ENCODE peak calls at places on chromosomes 13 and 19, in seven cellular contexts. U is left ventricle myocardium superior; W is NCI-H510A treated with DMSO at 0.1 percent for 48 hours; L is WTC11; D is stimulated activated CD8-positive, alpha-beta memory T cell treated with anti-CD3 and anti-CD28 coated beads, Interleukin-4, amount 100 ng/mL, for 1 hour; B is neural crest cell; P is RPMI7951. H is an unnamed sample.

GRCh38 chr19:38975214-38975860 is at the start of gene FBXO17:
- DNase-seq in U (peak; percentile 71), W (peak; percentile 39), L (peak; percentile 58), D (no peak), B (peak; percentile 39), P (peak; percentile 72), H (peak; percentile 77)

GRCh38 chr13:99577934-99578917 is 77.0 kb downstream of the TM9SF2 start:
- DNase-seq in U (no peak), W (no peak), L (no peak), D (no peak), B (peak; percentile 40), P (no peak), H (no peak)

GRCh38 chr19:8578642-8579265 is 1.5 kb upstream of the MYO1F start:
- DNase-seq in U (peak; percentile 83), W (peak; percentile 51), L (peak; percentile 91), D (peak; percentile 82), B (peak; percentile 88), P (peak; percentile 56), H (peak; percentile 38)

GRCh38 chr19:19292607-19293006 is 19.5 kb upstream of the TM6SF2 start:
- DNase-seq in U (no peak), W (no peak), L (no peak), D (no peak), B (no peak), P (no peak), H (no peak)

GRCh38 chr13:52195052-52195837 is 35.8 kb upstream of the NEK3 start:
- DNase-seq in U (peak; percentile 89), W (peak; percentile 17), L (peak; percentile 78), D (peak; percentile 38), B (no peak), P (peak; percentile 36), H (no peak)

GRCh38 chr19:33878136-33878535 is 81.5 kb downstream of the KCTD15 start:
- DNase-seq in U (no peak), W (no peak), L (no peak), D (no peak), B (no peak), P (no peak), H (no peak)

GRCh38 chr13:40193290-40194203 is 472.9 kb downstream of the FOXO1 start:
- DNase-seq in U (peak; percentile 36), W (no peak), L (no peak), D (no peak), B (no peak), P (no peak), H (no peak)

GRCh38 chr13:111623170-111623569 is 302.7 kb downstream of the TEX29 start:
- DNase-seq in U (no peak), W (no peak), L (no peak), D (no peak), B (no peak), P (no peak), H (no peak)

GRCh38 chr13:48231080-48231479 is 1.9 kb upstream of the ITM2B start:
- DNase-seq in U (no peak), W (no peak), L (no peak), D (no peak), B (no peak), P (no peak), H (no peak)

GRCh38 chr13:94433055-94433947 is 46.2 kb downstream of the DCT start:
- DNase-seq in U (peak; percentile 43), W (peak; percentile 84), L (peak; percentile 18), D (no peak), B (no peak), P (no peak), H (no peak)

GRCh38 chr13:47798906-47799305 is 202.2 kb downstream of the SUCLA2 start:
- DNase-seq in U (no peak), W (no peak), L (no peak), D (no peak), B (no peak), P (no peak), H (peak; percentile 22)

GRCh38 chr13:26992951-26993490 is 178.6 kb downstream of the USP12 start:
- DNase-seq in U (no peak), W (no peak), L (no peak), D (no peak), B (no peak), P (no peak), H (no peak)

GRCh38 chr13:23183292-23183691 is 2.5 kb downstream of the SGCG start:
- DNase-seq in U (peak; percentile 67), W (no peak), L (no peak), D (no peak), B (no peak), P (no peak), H (no peak)

GRCh38 chr19:55433292-55433691 is 9.8 kb downstream of the SHISA7 start:
- DNase-seq in U (no peak), W (no peak), L (no peak), D (no peak), B (no peak), P (no peak), H (no peak)

GRCh38 chr13:67557642-67558241 is 327.6 kb upstream of the PCDH9 start:
- DNase-seq in U (no peak), W (no peak), L (no peak), D (no peak), B (no peak), P (no peak), H (no peak)

GRCh38 chr13:109677206-109677605 is 109.2 kb downstream of the IRS2 start:
- DNase-seq in U (no peak), W (no peak), L (no peak), D (no peak), B (no peak), P (no peak), H (no peak)

GRCh38 chr13:94674609-94675348 is 37.6 kb downstream of the SOX21 start:
- DNase-seq in U (no peak), W (peak; percentile 76), L (peak; percentile 78), D (peak; percentile 5), B (peak; percentile 72), P (peak; percentile 16), H (peak; percentile 57)

GRCh38 chr13:49922301-49922700 is 13.8 kb downstream of the SPRYD7 start:
- DNase-seq in U (no peak), W (no peak), L (no peak), D (no peak), B (no peak), P (no peak), H (no peak)

GRCh38 chr19:19039901-19040300 is 6.5 kb downstream of the ARMC6 start:
- DNase-seq in U (no peak), W (no peak), L (no peak), D (no peak), B (no peak), P (no peak), H (no peak)

GRCh38 chr13:48727252-48728011 is 73.7 kb downstream of the CYSLTR2 start:
- DNase-seq in U (peak; percentile 58), W (no peak), L (no peak), D (no peak), B (no peak), P (peak; percentile 36), H (no peak)

GRCh38 chr19:50377051-50377441 is 789 bp downstream of the NR1H2 start:
- DNase-seq in U (no peak), W (no peak), L (peak; percentile 90), D (no peak), B (no peak), P (no peak), H (peak; percentile 63)

GRCh38 chr13:110756268-110756667 is 42.8 kb downstream of the ING1 start:
- DNase-seq in U (no peak), W (no peak), L (no peak), D (no peak), B (no peak), P (no peak), H (no peak)

GRCh38 chr19:610071-610800 is 20.6 kb downstream of the HCN2 start:
- DNase-seq in U (no peak), W (no peak), L (no peak), D (no peak), B (no peak), P (peak; percentile 28), H (peak; percentile 76)

GRCh38 chr13:106246817-106247216 is 288.6 kb downstream of the EFNB2 start:
- DNase-seq in U (no peak), W (peak; percentile 9), L (no peak), D (no peak), B (no peak), P (no peak), H (no peak)

GRCh38 chr13:51945149-51945548 is 66.1 kb downstream of the ATP7B start:
- DNase-seq in U (no peak), W (no peak), L (no peak), D (no peak), B (no peak), P (no peak), H (no peak)

GRCh38 chr13:43769552-43769951 is 17.2 kb downstream of the ENOX1 start:
- DNase-seq in U (no peak), W (no peak), L (no peak), D (no peak), B (no peak), P (no peak), H (no peak)

GRCh38 chr19:4980838-4981680 is 12.1 kb downstream of the KDM4B start:
- DNase-seq in U (no peak), W (no peak), L (peak; percentile 54), D (no peak), B (no peak), P (no peak), H (no peak)

GRCh38 chr13:37878921-37879320 is 9.3 kb upstream of the TRPC4 start:
- DNase-seq in U (no peak), W (no peak), L (no peak), D (no peak), B (no peak), P (peak; percentile 16), H (no peak)

GRCh38 chr19:460877-461609 is at the start of gene SHC2:
- DNase-seq in U (peak; percentile 67), W (no peak), L (no peak), D (no peak), B (no peak), P (no peak), H (no peak)

GRCh38 chr19:34519602-34520001 is 38.0 kb downstream of the WTIP start:
- DNase-seq in U (no peak), W (no peak), L (no peak), D (no peak), B (no peak), P (no peak), H (no peak)

GRCh38 chr13:75986818-75987217 is 350.7 kb downstream of the LMO7 start:
- DNase-seq in U (no peak), W (no peak), L (no peak), D (no peak), B (no peak), P (no peak), H (no peak)

GRCh38 chr13:28586585-28587540 is 72.1 kb upstream of the POMP start:
- DNase-seq in U (no peak), W (no peak), L (no peak), D (no peak), B (no peak), P (no peak), H (no peak)

GRCh38 chr19:32333227-32333626 is 12.2 kb upstream of the ZNF507 start:
- DNase-seq in U (no peak), W (no peak), L (no peak), D (no peak), B (no peak), P (no peak), H (no peak)

GRCh38 chr13:23724196-23724970 is 154.2 kb downstream of the TNFRSF19 start:
- DNase-seq in U (no peak), W (peak; percentile 19), L (no peak), D (no peak), B (no peak), P (no peak), H (no peak)

GRCh38 chr13:27578121-27579030 is 42.0 kb downstream of the LNX2 start:
- DNase-seq in U (no peak), W (no peak), L (no peak), D (no peak), B (no peak), P (peak; percentile 39), H (no peak)

GRCh38 chr13:21476893-21477472 is 17.9 kb upstream of the ZDHHC20 start:
- DNase-seq in U (peak; percentile 82), W (peak; percentile 23), L (peak; percentile 93), D (peak; percentile 56), B (peak; percentile 92), P (peak; percentile 72), H (peak; percentile 83)

GRCh38 chr13:103282571-103283450 is 216.6 kb upstream of the SLC10A2 start:
- DNase-seq in U (no peak), W (no peak), L (no peak), D (no peak), B (no peak), P (peak; percentile 3), H (peak; percentile 48)

GRCh38 chr19:18644144-18645034 is 7.6 kb downstream of the KLHL26 start:
- DNase-seq in U (peak; percentile 40), W (no peak), L (no peak), D (no peak), B (no peak), P (no peak), H (no peak)

H was measured in SW480.